ENCODE peak calls at places on chromosomes 6 and 20, in five cellular contexts. P is PC-3, V is left lung, S is sciatic nerve, F is DND-41. K is an unnamed sample.
A peak's percentile ranks its signal among the peaks of the same experiment; 100 is the strongest.

GRCh38 chr6:56699066-56699654 is 56.5 kb upstream of the DST start:
- ATAC-seq in S (peak; percentile 75), V (peak; percentile 81), P (peak; percentile 51), F (peak; percentile 49), K (peak; percentile 73)

GRCh38 chr6:149111556-149112115 is 205.9 kb upstream of the TAB2 start:
- ATAC-seq in P (no peak), S (no peak), V (no peak), F (no peak), K (no peak)

GRCh38 chr6:161161889-161162624 is 111.8 kb downstream of the AGPAT4 start:
- ATAC-seq in F (no peak), P (no peak), V (no peak), S (peak; percentile 25), K (peak; percentile 88)

GRCh38 chr6:15386110-15386755 is 140.4 kb downstream of the JARID2 start:
- ATAC-seq in V (peak; percentile 44), F (no peak), S (no peak), P (no peak), K (no peak)

GRCh38 chr20:22584922-22585785 is 782 bp upstream of the FOXA2 start:
- ATAC-seq in P (peak; percentile 40), S (no peak), F (no peak), V (peak; percentile 57), K (no peak)

GRCh38 chr20:44135811-44136204 is 51.2 kb downstream of the JPH2 start:
- ATAC-seq in F (no peak), P (no peak), V (no peak), S (no peak), K (no peak)

GRCh38 chr6:5869676-5870075 is 137.0 kb downstream of the NRN1 start:
- ATAC-seq in V (no peak), F (no peak), P (no peak), S (no peak), K (no peak)

GRCh38 chr20:64193058-64193457 is 28.8 kb downstream of the MYT1 start:
- ATAC-seq in P (no peak), F (no peak), V (no peak), S (no peak), K (no peak)

GRCh38 chr6:56693246-56693607 is 50.5 kb upstream of the DST start:
- ATAC-seq in F (no peak), P (peak; percentile 47), V (peak; percentile 66), S (peak; percentile 87), K (peak; percentile 24)

GRCh38 chr6:21780144-21780543 is 186.6 kb downstream of the SOX4 start:
- ATAC-seq in S (no peak), V (no peak), F (no peak), P (no peak), K (no peak)

GRCh38 chr6:91485047-91485446 is 898.2 kb upstream of the MAP3K7 start:
- ATAC-seq in F (no peak), V (no peak), P (no peak), S (no peak), K (no peak)

GRCh38 chr6:91273729-91274128 is 686.9 kb upstream of the MAP3K7 start:
- ATAC-seq in S (peak; percentile 87), V (no peak), P (no peak), F (peak; percentile 35), K (no peak)

GRCh38 chr6:19994909-19995308 is 157.7 kb downstream of the ID4 start:
- ATAC-seq in S (no peak), P (no peak), F (no peak), V (peak; percentile 33), K (no peak)

GRCh38 chr6:106966671-106967522 is 7.6 kb downstream of the CD24 start:
- ATAC-seq in P (peak; percentile 35), F (no peak), V (no peak), S (no peak), K (no peak)

GRCh38 chr6:2819891-2820814 is 21.5 kb downstream of the SERPINB1 start:
- ATAC-seq in F (peak; percentile 72), V (no peak), P (no peak), S (no peak), K (no peak)

GRCh38 chr6:39273394-39273793 is 40.8 kb downstream of the KCNK17 start:
- ATAC-seq in P (no peak), S (no peak), F (no peak), V (peak; percentile 24), K (no peak)

K was measured in SK-N-SH treated with all-trans-retinoic acid at 6 μM for 48 hours.